ENCODE peak calls at places on chromosomes 4 and X, in four cellular contexts. G is K562, N is GM23338, T is HepG2. C is an unnamed sample.
A peak's percentile ranks its signal among the peaks of the same experiment; 100 is the strongest.

GRCh38 chrX:39816871-39817731 is 280.7 kb downstream of the BCOR start:
- DNase-seq in N (peak; percentile 86), G (peak; percentile 54), T (no peak), C (no peak)

GRCh38 chrX:143632625-143633387 is 3.1 kb downstream of the SLITRK4 start:
- DNase-seq in G (no peak), T (no peak), N (peak; percentile 1), C (no peak)

GRCh38 chr4:127210877-127211276 is 421.9 kb upstream of the INTU start:
- DNase-seq in N (no peak), G (no peak), T (no peak), C (no peak)

GRCh38 chrX:91435465-91435864 is 826 bp downstream of the PABPC5 start:
- DNase-seq in N (peak; percentile 3), G (no peak), T (no peak), C (no peak)

GRCh38 chr4:124943938-124944337 is 231.4 kb upstream of the ANKRD50 start:
- DNase-seq in T (no peak), N (peak; percentile 58), G (no peak), C (no peak)

GRCh38 chr4:92847046-92847445 is 543.3 kb downstream of the GRID2 start:
- DNase-seq in G (no peak), T (no peak), N (no peak), C (no peak)

GRCh38 chr4:15495621-15496020 is 25.9 kb downstream of the CC2D2A start:
- DNase-seq in G (no peak), T (no peak), N (no peak), C (no peak)

GRCh38 chr4:43471950-43472349 is 579.4 kb downstream of the GRXCR1 start:
- DNase-seq in N (peak; percentile 39), T (peak; percentile 30), G (no peak), C (no peak)

GRCh38 chr4:183969596-183969995 is 64.5 kb downstream of the STOX2 start:
- DNase-seq in G (no peak), T (no peak), N (no peak), C (no peak)

GRCh38 chr4:180462116-180462515 is 1781.1 kb upstream of the TENM3 start:
- DNase-seq in T (no peak), G (no peak), N (no peak), C (no peak)

GRCh38 chr4:163967710-163968109 is 473.2 kb downstream of the TMA16 start:
- DNase-seq in N (no peak), G (no peak), T (no peak), C (no peak)

GRCh38 chrX:54964766-54965511 is 29.0 kb downstream of the PFKFB1 start:
- DNase-seq in T (no peak), N (no peak), G (no peak), C (no peak)

GRCh38 chrX:23944234-23944633 is 36.4 kb downstream of the CXorf58 start:
- DNase-seq in N (no peak), T (no peak), G (no peak), C (no peak)

GRCh38 chr4:10172278-10173038 is 55.9 kb upstream of the WDR1 start:
- DNase-seq in N (no peak), G (peak; percentile 53), T (no peak), C (no peak)

GRCh38 chrX:49291615-49292337 is 11.7 kb upstream of the GAGE10 start:
- DNase-seq in T (peak; percentile 12), N (peak; percentile 81), G (peak; percentile 86), C (no peak)
- TF ChIP-seq JUNB in T (no peak), N (no peak), G (no peak), C (no peak)

GRCh38 chrX:19659929-19660328 is 144.6 kb upstream of the MAP3K15 start:
- DNase-seq in T (no peak), N (no peak), G (no peak), C (no peak)

GRCh38 chrX:19660604-19661003 is 145.3 kb upstream of the MAP3K15 start:
- DNase-seq in G (no peak), N (no peak), T (no peak), C (no peak)

GRCh38 chrX:19655032-19655431 is 139.7 kb upstream of the MAP3K15 start:
- DNase-seq in T (no peak), G (no peak), N (no peak), C (no peak)

GRCh38 chrX:19661977-19662376 is 146.7 kb upstream of the MAP3K15 start:
- DNase-seq in N (no peak), G (no peak), T (no peak), C (no peak)

GRCh38 chrX:19658030-19658429 is 142.7 kb upstream of the MAP3K15 start:
- DNase-seq in T (no peak), G (no peak), N (no peak), C (no peak)
- H2AFZ ChIP-seq in T (no peak overlapping the region), G (no peak overlapping the region), N (no peak overlapping the region), C (no peak overlapping the region)

GRCh38 chr4:77451530-77451929 is 154.1 kb upstream of the CXCL13 start:
- DNase-seq in G (no peak), N (no peak), T (no peak), C (no peak)

GRCh38 chr4:77449996-77450395 is 155.6 kb upstream of the CXCL13 start:
- DNase-seq in G (no peak), T (no peak), N (no peak), C (no peak)

GRCh38 chr4:77449162-77449561 is 156.5 kb upstream of the CXCL13 start:
- DNase-seq in G (no peak), N (no peak), T (no peak), C (no peak)

GRCh38 chr4:77453911-77454310 is 151.7 kb upstream of the CXCL13 start:
- DNase-seq in T (no peak), G (no peak), N (no peak), C (no peak)

DNA sequence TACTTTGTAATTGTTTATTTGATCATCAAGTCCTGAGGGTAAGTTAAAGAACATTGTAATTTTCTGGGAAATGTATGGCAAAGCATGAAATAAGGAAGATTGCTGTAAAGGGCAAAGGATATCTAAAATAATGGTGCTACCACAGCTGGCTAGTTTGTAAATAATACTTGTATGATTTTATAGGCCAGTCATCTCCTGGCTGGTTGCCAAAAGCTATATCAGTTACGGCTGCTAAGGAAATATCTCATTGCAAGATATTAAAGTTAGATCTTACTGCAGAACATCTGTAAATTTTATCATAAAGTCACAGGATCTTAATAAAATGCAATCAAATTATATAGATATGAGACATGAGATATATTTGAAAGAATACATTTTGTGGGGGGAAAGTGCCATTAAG is 150.8 kb upstream of the CXCL13 start:
- DNase-seq in G (no peak), N (no peak), T (no peak), C (no peak)
- TF ChIP-seq JUNB in G (no peak), N (no peak), T (no peak), C (no peak)

GRCh38 chr4:27154706-27155105 is 294.1 kb downstream of the STIM2 start:
- DNase-seq in N (no peak), T (no peak), G (no peak), C (no peak)
- H2AFZ ChIP-seq in N (peak overlapping the region; percentile 79), T (no peak overlapping the region), G (no peak overlapping the region), C (no peak overlapping the region)

DNA sequence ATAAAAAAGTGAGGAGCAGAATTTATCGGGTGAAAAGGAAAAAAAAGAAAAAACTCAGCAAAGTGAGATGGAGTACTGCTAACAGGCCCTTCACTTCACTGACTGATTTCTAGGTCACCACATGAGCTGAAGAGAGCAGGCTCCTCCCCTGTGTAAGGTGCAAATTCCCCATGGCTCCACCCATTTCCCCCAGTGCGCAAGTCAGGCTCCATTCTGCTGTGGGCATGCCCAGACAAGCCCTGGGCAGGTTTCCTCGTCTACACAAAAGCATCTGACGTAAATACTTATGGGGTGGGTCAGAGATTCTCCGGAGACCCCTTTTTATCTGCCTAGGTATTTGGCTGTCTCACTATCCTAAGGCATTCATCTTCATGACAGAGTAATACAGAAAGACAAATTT is 157.9 kb downstream of the MAGEB5 start:
- DNase-seq in T (no peak), G (no peak), N (no peak), C (no peak)
- TF ChIP-seq JUNB in T (no peak), G (no peak), N (no peak), C (no peak)

GRCh38 chr4:70838972-70839536 is 636 bp downstream of the GRSF1 start:
- DNase-seq in N (peak; percentile 64), T (peak; percentile 34), G (peak; percentile 73), C (no peak)

GRCh38 chr4:70839537-70840093 is at the start of gene GRSF1:
- DNase-seq in T (peak; percentile 79), G (peak; percentile 94), N (peak; percentile 95), C (peak; percentile 60)

GRCh38 chr4:70836081-70836480 is 3.6 kb downstream of the GRSF1 start:
- DNase-seq in N (no peak), G (no peak), T (no peak), C (no peak)

GRCh38 chr4:70841951-70842350 is 2.3 kb upstream of the GRSF1 start:
- DNase-seq in T (no peak), G (no peak), N (no peak), C (no peak)

GRCh38 chr4:70838400-70838971 is 1.2 kb downstream of the GRSF1 start:
- DNase-seq in T (no peak), N (no peak), G (peak; percentile 17), C (no peak)
- H2AFZ ChIP-seq in T (no peak overlapping the region), N (no peak overlapping the region), G (peak overlapping the region; percentile 84), C (peak overlapping the region; percentile 80)

DNA sequence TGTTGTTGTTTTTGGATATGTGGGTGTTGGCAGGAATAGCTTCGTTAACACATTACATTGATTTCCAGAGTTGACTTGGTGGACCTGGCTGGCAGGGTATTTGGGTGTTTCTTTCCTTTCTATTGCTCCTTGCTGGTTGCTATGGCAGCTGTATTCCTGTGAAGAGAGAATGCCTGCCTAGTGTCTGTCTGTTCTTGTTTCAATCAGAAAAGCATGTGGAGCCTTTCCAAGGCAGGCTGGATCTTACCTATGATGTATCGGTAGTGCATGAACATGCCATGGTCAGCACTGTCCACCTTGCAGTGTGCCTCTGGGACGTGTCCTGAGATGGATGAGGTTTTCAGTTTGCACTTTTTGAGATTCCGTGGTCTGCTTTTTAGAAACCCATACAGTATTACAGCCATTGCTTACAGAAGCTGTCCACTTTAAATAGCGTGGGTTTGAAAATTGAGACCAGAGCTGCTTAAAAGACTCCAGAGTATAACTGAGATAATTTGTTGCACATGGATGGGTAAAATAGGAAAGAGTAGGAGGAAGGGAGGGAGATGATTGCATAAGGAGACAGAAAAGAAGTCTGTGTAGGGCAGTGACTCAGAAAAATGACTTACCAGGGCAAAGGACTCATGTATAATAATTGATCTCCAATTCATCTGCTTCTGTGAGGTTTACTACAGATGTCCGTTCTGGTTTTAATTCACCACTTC is 20.0 kb upstream of the AADAT start:
- DNase-seq in N (no peak), T (no peak), G (no peak), C (no peak)
- TF ChIP-seq JUNB in N (no peak), T (no peak), G (no peak), C (no peak)